ENCODE peak calls at places on chromosomes 12 and 14, in nine cellular contexts. One of them, this sample, is unnamed.

GRCh38 chr14:69574266-69574953 is at the start of gene CCDC177:
- DNase-seq in tibial artery: no peak
- DNase-seq in HCT116: peak
- DNase-seq in GM13977: peak
- DNase-seq in GM12865: peak
- DNase-seq in body of pancreas: peak
- DNase-seq in Calu3: peak
- DNase-seq in PC-3: peak
- DNase-seq in astrocyte of the cerebellum: no peak
- DNase-seq in this sample: peak

GRCh38 chr12:95918194-95918993 is 24.0 kb downstream of the CCDC38 start:
- DNase-seq in PC-3: peak
- DNase-seq in tibial artery: peak
- DNase-seq in body of pancreas: peak
- DNase-seq in astrocyte of the cerebellum: no peak
- DNase-seq in GM13977: peak
- DNase-seq in Calu3: peak
- DNase-seq in GM12865: peak
- DNase-seq in HCT116: peak
- DNase-seq in this sample: peak

GRCh38 chr12:5343711-5344110 is 88.2 kb upstream of the NTF3 start:
- DNase-seq in HCT116: no peak
- DNase-seq in GM13977: no peak
- DNase-seq in astrocyte of the cerebellum: no peak
- DNase-seq in GM12865: no peak
- DNase-seq in Calu3: no peak
- DNase-seq in body of pancreas: no peak
- DNase-seq in PC-3: no peak
- DNase-seq in tibial artery: no peak
- DNase-seq in this sample: no peak

GRCh38 chr12:8661751-8662150 is 875 bp downstream of the MFAP5 start:
- DNase-seq in Calu3: no peak
- DNase-seq in tibial artery: no peak
- DNase-seq in body of pancreas: no peak
- DNase-seq in PC-3: no peak
- DNase-seq in astrocyte of the cerebellum: no peak
- DNase-seq in GM13977: no peak
- DNase-seq in HCT116: no peak
- DNase-seq in GM12865: no peak
- DNase-seq in this sample: no peak

GRCh38 chr14:27750096-27750495 is 1016.5 kb upstream of the FOXG1 start:
- DNase-seq in tibial artery: no peak
- DNase-seq in PC-3: no peak
- DNase-seq in body of pancreas: no peak
- DNase-seq in GM12865: no peak
- DNase-seq in GM13977: no peak
- DNase-seq in HCT116: no peak
- DNase-seq in Calu3: no peak
- DNase-seq in astrocyte of the cerebellum: no peak
- DNase-seq in this sample: no peak

GRCh38 chr12:63889721-63890509 is 45.4 kb downstream of the SRGAP1 start:
- DNase-seq in GM12865: no peak
- DNase-seq in astrocyte of the cerebellum: no peak
- DNase-seq in tibial artery: no peak
- DNase-seq in body of pancreas: no peak
- DNase-seq in PC-3: no peak
- DNase-seq in HCT116: no peak
- DNase-seq in GM13977: no peak
- DNase-seq in Calu3: no peak
- DNase-seq in this sample: no peak

GRCh38 chr12:132398386-132398991 is 69.1 kb upstream of the GALNT9 start:
- DNase-seq in GM13977: no peak
- DNase-seq in body of pancreas: no peak
- DNase-seq in tibial artery: peak
- DNase-seq in astrocyte of the cerebellum: no peak
- DNase-seq in GM12865: no peak
- DNase-seq in HCT116: no peak
- DNase-seq in PC-3: no peak
- DNase-seq in Calu3: no peak
- DNase-seq in this sample: no peak

GRCh38 chr14:88189040-88189839 is 133.8 kb downstream of the KCNK10 start:
- DNase-seq in GM12865: peak
- DNase-seq in body of pancreas: peak
- DNase-seq in GM13977: peak
- DNase-seq in HCT116: peak
- DNase-seq in tibial artery: peak
- DNase-seq in astrocyte of the cerebellum: peak
- DNase-seq in PC-3: peak
- DNase-seq in Calu3: peak
- DNase-seq in this sample: peak

GRCh38 chr12:49843871-49844437 is 1.0 kb upstream of the BCDIN3D start:
- DNase-seq in HCT116: no peak
- DNase-seq in astrocyte of the cerebellum: no peak
- DNase-seq in GM13977: no peak
- DNase-seq in GM12865: no peak
- DNase-seq in body of pancreas: no peak
- DNase-seq in PC-3: peak
- DNase-seq in tibial artery: no peak
- DNase-seq in Calu3: no peak
- DNase-seq in this sample: no peak

DNA sequence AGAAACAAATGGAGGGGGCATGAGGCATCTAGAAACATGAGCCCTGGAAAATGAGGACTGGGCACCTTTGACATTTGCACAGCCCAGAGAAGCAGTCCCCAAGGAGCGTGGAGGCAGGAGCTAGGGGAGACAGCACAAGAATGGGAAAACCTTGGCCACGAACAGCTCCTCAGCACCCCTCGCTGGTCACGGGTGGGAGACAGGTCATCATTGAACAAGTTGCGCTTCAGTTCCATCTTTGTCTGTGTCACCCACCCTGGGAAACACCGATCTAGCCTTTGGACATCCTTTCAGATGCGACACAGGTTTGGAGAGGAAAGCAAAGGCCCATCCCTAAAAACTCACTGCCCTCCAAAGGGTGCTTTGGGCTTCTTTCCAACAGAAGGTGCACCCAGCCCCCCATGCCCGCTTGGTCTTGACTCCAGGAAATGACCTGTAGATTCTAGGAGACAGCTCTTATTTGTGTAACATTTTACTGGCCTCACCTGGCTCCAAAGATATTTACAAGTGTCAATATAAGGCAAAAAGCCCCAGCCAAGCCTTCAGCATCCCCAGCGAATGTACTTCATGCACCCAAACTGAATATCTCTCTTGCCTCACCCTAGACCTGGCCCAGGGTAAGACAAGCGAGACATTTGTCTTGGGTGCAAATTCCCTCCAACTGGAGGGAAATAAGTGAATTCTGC is 28.8 kb upstream of the CLMN start:
- DNase-seq in Calu3: no peak
- DNase-seq in PC-3: no peak
- DNase-seq in tibial artery: no peak
- DNase-seq in body of pancreas: no peak
- DNase-seq in GM12865: no peak
- DNase-seq in HCT116: no peak
- DNase-seq in GM13977: no peak
- DNase-seq in astrocyte of the cerebellum: no peak
- DNase-seq in this sample: no peak
- TF ChIP-seq CTCF in Calu3: no peak
- TF ChIP-seq CTCF in PC-3: no peak
- TF ChIP-seq CTCF in tibial artery: no peak
- TF ChIP-seq CTCF in body of pancreas: no peak
- TF ChIP-seq CTCF in GM12865: no peak
- TF ChIP-seq CTCF in HCT116: no peak
- TF ChIP-seq CTCF in GM13977: peak
- TF ChIP-seq CTCF in astrocyte of the cerebellum: no peak
- TF ChIP-seq CTCF in this sample: no peak

GRCh38 chr12:124639407-124639806 is 72.0 kb upstream of the NCOR2 start:
- DNase-seq in body of pancreas: no peak
- DNase-seq in GM12865: no peak
- DNase-seq in GM13977: no peak
- DNase-seq in HCT116: no peak
- DNase-seq in astrocyte of the cerebellum: no peak
- DNase-seq in PC-3: no peak
- DNase-seq in Calu3: no peak
- DNase-seq in tibial artery: no peak
- DNase-seq in this sample: no peak
- TF ChIP-seq CTCF in body of pancreas: no peak
- TF ChIP-seq CTCF in GM12865: no peak
- TF ChIP-seq CTCF in GM13977: no peak
- TF ChIP-seq CTCF in HCT116: no peak
- TF ChIP-seq CTCF in astrocyte of the cerebellum: no peak
- TF ChIP-seq CTCF in PC-3: no peak
- TF ChIP-seq CTCF in Calu3: no peak
- TF ChIP-seq CTCF in tibial artery: no peak
- TF ChIP-seq CTCF in this sample: no peak

DNA sequence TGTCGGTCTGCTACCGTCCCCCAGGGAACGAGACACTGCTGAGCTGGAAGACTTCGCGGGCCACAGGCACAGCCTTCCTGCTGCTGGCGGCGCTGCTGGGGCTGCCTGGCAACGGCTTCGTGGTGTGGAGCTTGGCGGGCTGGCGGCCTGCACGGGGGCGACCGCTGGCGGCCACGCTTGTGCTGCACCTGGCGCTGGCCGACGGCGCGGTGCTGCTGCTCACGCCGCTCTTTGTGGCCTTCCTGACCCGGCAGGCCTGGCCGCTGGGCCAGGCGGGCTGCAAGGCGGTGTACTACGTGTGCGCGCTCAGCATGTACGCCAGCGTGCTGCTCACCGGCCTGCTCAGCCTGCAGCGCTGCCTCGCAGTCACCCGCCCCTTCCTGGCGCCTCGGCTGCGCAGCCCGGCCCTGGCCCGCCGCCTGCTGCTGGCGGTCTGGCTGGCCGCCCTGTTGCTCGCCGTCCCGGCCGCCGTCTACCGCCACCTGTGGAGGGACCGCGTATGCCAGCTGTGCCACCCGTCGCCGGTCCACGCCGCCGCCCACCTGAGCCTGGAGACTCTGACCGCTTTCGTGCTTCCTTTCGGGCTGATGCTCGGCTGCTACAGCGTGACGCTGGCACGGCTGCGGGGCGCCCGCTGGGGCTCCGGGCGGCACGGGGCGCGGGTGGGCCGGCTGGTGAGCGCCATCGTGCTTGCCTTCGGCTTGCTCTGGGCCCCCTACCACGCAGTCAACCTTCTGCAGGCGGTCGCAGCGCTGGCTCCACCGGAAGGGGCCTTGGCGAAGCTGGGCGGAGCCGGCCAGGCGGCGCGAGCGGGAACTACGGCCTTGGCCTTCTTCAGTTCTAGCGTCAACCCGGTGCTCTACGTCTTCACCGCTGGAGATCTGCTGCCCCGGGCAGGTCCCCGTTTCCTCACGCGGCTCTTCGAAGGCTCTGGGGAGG is at the start of gene LTB4R:
- DNase-seq in Calu3: no peak
- DNase-seq in HCT116: no peak
- DNase-seq in PC-3: no peak
- DNase-seq in GM13977: peak
- DNase-seq in astrocyte of the cerebellum: peak
- DNase-seq in GM12865: peak
- DNase-seq in tibial artery: peak
- DNase-seq in body of pancreas: peak
- DNase-seq in this sample: peak
- TF ChIP-seq CTCF in Calu3: no peak
- TF ChIP-seq CTCF in HCT116: no peak
- TF ChIP-seq CTCF in PC-3: no peak
- TF ChIP-seq CTCF in GM13977: peak
- TF ChIP-seq CTCF in astrocyte of the cerebellum: peak
- TF ChIP-seq CTCF in GM12865: peak
- TF ChIP-seq CTCF in tibial artery: peak
- TF ChIP-seq CTCF in body of pancreas: peak
- TF ChIP-seq CTCF in this sample: peak

DNA sequence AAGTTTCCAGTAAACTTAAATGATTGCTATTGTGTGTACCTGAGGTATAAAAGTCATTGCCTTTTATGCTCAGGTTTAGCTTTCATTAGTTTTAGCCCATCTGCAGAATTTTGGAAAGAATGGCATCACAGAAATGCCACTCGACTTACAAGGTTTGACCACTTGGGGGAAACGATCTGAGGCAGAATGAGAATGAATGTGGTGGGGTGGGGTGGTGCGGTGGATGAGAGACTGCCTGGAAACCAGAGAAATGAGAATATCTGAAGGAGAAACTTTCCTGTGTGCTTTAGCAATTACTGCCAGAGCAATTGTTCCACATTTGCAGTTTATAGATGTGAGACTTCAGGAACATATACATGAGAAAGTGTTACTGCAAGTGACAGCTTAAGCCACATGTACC is 225.4 kb upstream of the PDE3A start:
- DNase-seq in astrocyte of the cerebellum: no peak
- DNase-seq in GM13977: peak
- DNase-seq in Calu3: no peak
- DNase-seq in body of pancreas: no peak
- DNase-seq in GM12865: peak
- DNase-seq in HCT116: no peak
- DNase-seq in tibial artery: no peak
- DNase-seq in PC-3: no peak
- DNase-seq in this sample: no peak
- TF ChIP-seq CTCF in astrocyte of the cerebellum: peak
- TF ChIP-seq CTCF in GM13977: peak
- TF ChIP-seq CTCF in Calu3: no peak
- TF ChIP-seq CTCF in body of pancreas: no peak
- TF ChIP-seq CTCF in GM12865: peak
- TF ChIP-seq CTCF in HCT116: no peak
- TF ChIP-seq CTCF in tibial artery: no peak
- TF ChIP-seq CTCF in PC-3: peak
- TF ChIP-seq CTCF in this sample: peak

DNA sequence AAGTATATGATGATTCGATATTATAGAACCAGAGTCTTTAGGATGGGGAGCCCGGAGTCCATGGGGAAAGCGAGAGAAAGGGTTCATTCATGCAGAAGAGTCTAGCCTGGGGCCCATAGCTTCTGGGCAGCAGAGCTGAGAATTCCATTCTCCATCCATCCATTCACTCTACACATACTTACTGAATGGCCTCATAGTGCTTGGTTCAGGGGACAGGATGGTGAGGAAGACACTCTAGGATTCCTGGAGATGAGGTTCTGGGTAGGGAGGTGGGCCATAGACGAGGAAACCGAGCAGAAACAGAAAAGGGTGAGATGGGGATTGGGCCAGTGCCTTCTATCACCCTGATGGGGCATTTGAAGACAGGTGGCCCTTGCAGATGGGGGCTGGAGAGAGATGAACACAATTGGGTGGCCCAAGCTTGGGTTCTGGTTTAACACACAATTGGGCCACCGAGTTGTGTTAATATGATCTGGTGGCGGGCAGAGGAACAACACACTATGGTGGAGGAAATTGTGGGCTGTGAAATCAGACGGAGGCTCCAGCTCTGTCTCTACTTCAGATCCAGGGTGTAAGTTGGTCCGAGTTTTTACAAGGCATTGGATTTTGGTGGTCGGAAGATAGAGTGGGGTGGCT is 5.4 kb downstream of the KRT86 start:
- DNase-seq in GM13977: no peak
- DNase-seq in astrocyte of the cerebellum: no peak
- DNase-seq in PC-3: peak
- DNase-seq in HCT116: no peak
- DNase-seq in tibial artery: no peak
- DNase-seq in Calu3: no peak
- DNase-seq in GM12865: no peak
- DNase-seq in body of pancreas: no peak
- DNase-seq in this sample: no peak
- TF ChIP-seq CTCF in GM13977: no peak
- TF ChIP-seq CTCF in astrocyte of the cerebellum: no peak
- TF ChIP-seq CTCF in PC-3: no peak
- TF ChIP-seq CTCF in HCT116: no peak
- TF ChIP-seq CTCF in tibial artery: no peak
- TF ChIP-seq CTCF in Calu3: no peak
- TF ChIP-seq CTCF in GM12865: no peak
- TF ChIP-seq CTCF in body of pancreas: no peak
- TF ChIP-seq CTCF in this sample: no peak

This sample was measured in GM10248.